ENCODE peak calls at places on chromosomes 2 and 18, in four cellular contexts. One of them, this sample, is unnamed.

GRCh38 chr2:20622296-20622686 is 28.6 kb downstream of the HS1BP3 start:
- DNase-seq in GM12878: no peak
- DNase-seq in sigmoid colon: no peak
- DNase-seq in stomach: no peak
- DNase-seq in this sample: no peak

GRCh38 chr18:63074987-63075404 is 244.6 kb downstream of the BCL2 start:
- DNase-seq in GM12878: no peak
- DNase-seq in stomach: peak; percentile 68
- DNase-seq in sigmoid colon: peak; percentile 85
- DNase-seq in this sample: peak; percentile 73

GRCh38 chr2:72040629-72041403 is 106.8 kb downstream of the CYP26B1 start:
- DNase-seq in sigmoid colon: no peak
- DNase-seq in stomach: no peak
- DNase-seq in GM12878: no peak
- DNase-seq in this sample: no peak

GRCh38 chr2:39487398-39488250 is 50.5 kb upstream of the MAP4K3 start:
- DNase-seq in GM12878: no peak
- DNase-seq in stomach: no peak
- DNase-seq in sigmoid colon: no peak
- DNase-seq in this sample: no peak

GRCh38 chr2:75415141-75415540 is 145.6 kb downstream of the EVA1A start:
- DNase-seq in stomach: no peak
- DNase-seq in sigmoid colon: no peak
- DNase-seq in GM12878: no peak
- DNase-seq in this sample: no peak

GRCh38 chr2:96773922-96774321 is 13.2 kb downstream of the CNNM4 start:
- DNase-seq in sigmoid colon: no peak
- DNase-seq in GM12878: no peak
- DNase-seq in stomach: peak; percentile 33
- DNase-seq in this sample: peak; percentile 37

GRCh38 chr18:58078889-58079573 is 35.0 kb downstream of the NEDD4L start:
- DNase-seq in sigmoid colon: no peak
- DNase-seq in stomach: peak; percentile 41
- DNase-seq in GM12878: no peak
- DNase-seq in this sample: peak; percentile 54

GRCh38 chr2:37671816-37672103 is 318 bp upstream of the CDC42EP3 start:
- DNase-seq in sigmoid colon: peak; percentile 69
- DNase-seq in GM12878: no peak
- DNase-seq in stomach: no peak
- DNase-seq in this sample: no peak

GRCh38 chr2:241088791-241089732 is 13.0 kb downstream of the MTERF4 start:
- DNase-seq in stomach: no peak
- DNase-seq in sigmoid colon: no peak
- DNase-seq in GM12878: no peak
- DNase-seq in this sample: no peak

GRCh38 chr18:374735-375168 is 106.9 kb upstream of the THOC1 start:
- DNase-seq in stomach: no peak
- DNase-seq in GM12878: no peak
- DNase-seq in sigmoid colon: peak; percentile 86
- DNase-seq in this sample: no peak

GRCh38 chr18:44895176-44895798 is 214.6 kb downstream of the SETBP1 start:
- DNase-seq in sigmoid colon: no peak
- DNase-seq in stomach: peak; percentile 57
- DNase-seq in GM12878: peak; percentile 53
- DNase-seq in this sample: peak; percentile 40

GRCh38 chr18:74834424-74835309 is 237.0 kb downstream of the ZNF407 start:
- DNase-seq in stomach: no peak
- DNase-seq in sigmoid colon: no peak
- DNase-seq in GM12878: no peak
- DNase-seq in this sample: no peak

DNA sequence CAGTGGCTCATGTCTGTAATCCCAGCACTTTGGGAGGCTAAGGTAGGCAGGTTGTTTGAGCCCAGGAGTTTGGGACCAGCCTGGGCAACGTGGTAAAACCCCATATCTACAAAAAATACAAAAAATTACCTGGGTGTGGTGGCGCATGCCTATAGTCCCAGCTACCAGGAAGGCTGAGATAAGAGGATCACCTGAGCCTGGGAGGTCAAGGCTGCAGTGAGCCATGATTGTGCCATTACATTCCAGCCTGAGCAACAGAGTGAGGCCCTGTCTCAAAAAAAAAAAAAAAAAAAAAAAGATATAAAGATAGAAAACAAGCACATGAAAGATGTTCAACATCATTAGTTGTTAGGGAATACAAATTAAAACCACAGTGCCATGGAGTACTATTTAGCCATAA is 65.3 kb upstream of the UGP2 start:
- DNase-seq in stomach: no peak
- DNase-seq in sigmoid colon: no peak
- DNase-seq in GM12878: no peak
- DNase-seq in this sample: no peak
- TF ChIP-seq CTCF in stomach: no peak
- TF ChIP-seq CTCF in sigmoid colon: no peak
- TF ChIP-seq CTCF in GM12878: no peak
- TF ChIP-seq CTCF in this sample: no peak

GRCh38 chr2:104866883-104867350 is 13.0 kb downstream of the POU3F3 start:
- DNase-seq in stomach: no peak
- DNase-seq in GM12878: no peak
- DNase-seq in sigmoid colon: no peak
- DNase-seq in this sample: no peak
- H3K27me3 ChIP-seq in stomach: peaks cover 100% of the 10 kb centered on the region
- H3K27me3 ChIP-seq in GM12878: peaks cover 14% of the 10 kb centered on the region
- H3K27me3 ChIP-seq in sigmoid colon: peaks cover 64% of the 10 kb centered on the region
- H3K27me3 ChIP-seq in this sample: peaks cover 55% of the 10 kb centered on the region

DNA sequence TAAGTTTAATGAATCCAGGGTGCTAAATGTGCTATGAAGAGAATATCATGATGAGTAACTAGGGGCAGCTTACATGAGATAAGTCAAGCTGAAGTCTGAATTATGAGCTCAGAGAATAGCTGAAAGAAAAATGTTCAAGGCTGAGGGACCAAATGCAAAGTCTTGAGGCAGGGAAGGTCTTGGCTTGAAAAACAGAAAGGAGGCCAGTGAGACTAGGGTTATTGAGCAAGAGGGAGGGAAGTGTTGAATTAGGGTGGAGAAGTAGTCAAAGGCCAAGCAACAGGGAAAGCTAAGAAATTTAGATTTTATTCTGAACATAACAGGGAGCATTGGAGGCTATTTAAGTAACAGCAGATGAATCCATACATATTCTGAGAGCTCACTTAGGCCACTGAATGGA is 11.4 kb upstream of the ALMS1 start:
- DNase-seq in stomach: no peak
- DNase-seq in GM12878: no peak
- DNase-seq in sigmoid colon: no peak
- DNase-seq in this sample: no peak
- TF ChIP-seq POLR2A in stomach: no peak
- TF ChIP-seq POLR2A in GM12878: no peak
- TF ChIP-seq POLR2A in sigmoid colon: no peak
- TF ChIP-seq POLR2A in this sample: no peak

GRCh38 chr2:27736890-27737204 is 34.7 kb upstream of the MRPL33 start:
- DNase-seq in stomach: no peak
- DNase-seq in GM12878: no peak
- DNase-seq in sigmoid colon: no peak
- DNase-seq in this sample: no peak

GRCh38 chr2:27738349-27739057 is 33.0 kb upstream of the MRPL33 start:
- DNase-seq in GM12878: no peak
- DNase-seq in sigmoid colon: no peak
- DNase-seq in stomach: no peak
- DNase-seq in this sample: no peak

GRCh38 chr2:27739058-27739373 is 32.5 kb upstream of the MRPL33 start:
- DNase-seq in stomach: no peak
- DNase-seq in GM12878: no peak
- DNase-seq in sigmoid colon: no peak
- DNase-seq in this sample: no peak

GRCh38 chr2:27736031-27736889 is 35.3 kb upstream of the MRPL33 start:
- DNase-seq in sigmoid colon: no peak
- DNase-seq in GM12878: no peak
- DNase-seq in stomach: no peak
- DNase-seq in this sample: no peak

DNA sequence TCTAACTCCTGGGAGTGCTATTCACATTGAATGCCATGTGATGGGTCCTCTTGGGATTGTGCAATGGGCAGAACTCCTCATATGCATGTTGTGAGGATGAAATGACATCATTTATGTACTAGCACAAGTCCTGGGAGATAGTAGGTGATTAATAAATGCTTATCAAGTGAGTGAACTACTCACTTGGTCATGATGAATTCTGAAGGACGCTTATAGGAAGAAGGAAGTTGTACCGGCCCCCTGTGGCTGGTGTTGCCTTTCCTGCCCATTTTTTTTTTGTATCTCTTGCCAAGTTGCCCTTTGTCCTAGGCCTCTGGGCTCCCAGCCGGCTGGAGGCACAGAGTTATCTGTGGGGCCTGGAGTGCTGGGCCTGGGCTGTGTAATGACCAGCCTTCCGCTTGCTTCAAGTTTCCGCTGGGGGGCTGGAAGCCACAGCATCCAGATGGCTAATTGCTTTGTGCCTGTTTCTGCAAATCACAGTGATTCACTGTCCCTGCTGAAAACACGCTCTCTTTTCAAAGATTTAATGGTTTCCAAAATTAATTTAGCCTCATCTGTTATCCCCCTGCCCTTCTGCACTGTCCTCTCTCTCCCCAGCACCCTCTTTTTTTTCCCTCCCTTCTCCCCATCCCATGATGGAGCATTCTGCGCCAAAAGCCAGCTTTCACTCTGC is 33.7 kb upstream of the MRPL33 start:
- DNase-seq in sigmoid colon: no peak
- DNase-seq in GM12878: no peak
- DNase-seq in stomach: peak; percentile 53
- DNase-seq in this sample: no peak
- TF ChIP-seq CTCF in sigmoid colon: no peak
- TF ChIP-seq CTCF in GM12878: no peak
- TF ChIP-seq CTCF in stomach: no peak
- TF ChIP-seq CTCF in this sample: no peak

This sample was measured in prostate gland.